ENCODE peak calls at places on chromosomes 3 and 15, in eight cellular contexts. O is body of pancreas; J is effector CD4-positive, alpha-beta T cell; B is globus pallidus; U is memory B cell; A is osteoblast; T is RWPE1; R is AG09319. V is an unnamed sample.

GRCh38 chr15:80246425-80246894 is 5.6 kb downstream of the CTXND1 start:
- DNase-seq in B (peak), T (no peak), O (peak), R (no peak), U (no peak), J (no peak), A (no peak), V (peak)

GRCh38 chr3:121736112-121736511 is 13.4 kb downstream of the GOLGB1 start:
- DNase-seq in U (no peak), T (no peak), B (no peak), R (no peak), J (no peak), A (no peak), O (no peak), V (no peak)

GRCh38 chr3:171157980-171158379 is 131.5 kb upstream of the SLC2A2 start:
- DNase-seq in B (peak), O (no peak), R (no peak), U (no peak), T (no peak), J (no peak), A (no peak), V (no peak)

GRCh38 chr3:60827666-60828065 is 423.6 kb downstream of the FHIT start:
- DNase-seq in J (no peak), A (no peak), U (no peak), O (no peak), B (no peak), T (no peak), R (no peak), V (no peak)

GRCh38 chr15:101176625-101177024 is 75.2 kb downstream of the CHSY1 start:
- DNase-seq in J (no peak), O (no peak), B (no peak), T (no peak), U (no peak), R (no peak), A (no peak), V (no peak)

GRCh38 chr3:99473321-99473751 is 165.1 kb upstream of the COL8A1 start:
- DNase-seq in T (no peak), U (no peak), J (no peak), B (no peak), O (no peak), R (peak), A (no peak), V (no peak)

GRCh38 chr15:48559270-48559669 is 86.2 kb downstream of the FBN1 start:
- DNase-seq in R (peak), B (no peak), U (no peak), O (no peak), T (no peak), A (peak), J (no peak), V (no peak)

GRCh38 chr3:123070471-123070870 is 3.6 kb downstream of the PDIA5 start:
- DNase-seq in R (no peak), A (peak), B (no peak), O (no peak), J (no peak), U (no peak), T (no peak), V (no peak)

GRCh38 chr15:51284871-51285270 is 53.5 kb downstream of the CYP19A1 start:
- DNase-seq in O (no peak), R (no peak), B (no peak), U (no peak), J (no peak), T (no peak), A (no peak), V (no peak)

GRCh38 chr3:113268306-113268705 is 56.9 kb downstream of the BOC start:
- DNase-seq in R (no peak), O (no peak), U (no peak), T (no peak), A (no peak), J (no peak), B (no peak), V (no peak)